ENCODE peak calls at places on chromosomes 7 and 10, in five cellular contexts. F is A549, P is nephron progenitor cell, A is fibroblast of mammary gland, I is left ventricle myocardium inferior. T is an unnamed sample.

GRCh38 chr7:128398016-128398840 is 11.6 kb downstream of the IMPDH1 start:
- DNase-seq in I (peak), P (peak), F (peak), A (peak), T (peak)

GRCh38 chr10:110774069-110775021 is 97.4 kb upstream of the PDCD4 start:
- DNase-seq in P (no peak), A (peak), I (no peak), F (peak), T (peak)

GRCh38 chr10:101063162-101063525 is 1.4 kb downstream of the KAZALD1 start:
- DNase-seq in I (no peak), A (no peak), P (no peak), F (no peak), T (no peak)

GRCh38 chr7:106870983-106871410 is 5.9 kb downstream of the PIK3CG start:
- DNase-seq in A (peak), I (no peak), P (no peak), F (no peak), T (peak)

GRCh38 chr7:41724996-41725395 is 22.1 kb upstream of the INHBA start:
- DNase-seq in I (no peak), F (no peak), P (no peak), A (no peak), T (no peak)

GRCh38 chr10:21989453-21990154 is 13.9 kb downstream of the DNAJC1 start:
- DNase-seq in F (peak), I (peak), P (peak), A (peak), T (peak)

GRCh38 chr10:130340816-130341215 is 204.6 kb downstream of the GLRX3 start:
- DNase-seq in F (no peak), A (no peak), I (no peak), P (no peak), T (no peak)

GRCh38 chr7:34653787-34654186 is 4.2 kb upstream of the NPSR1 start:
- DNase-seq in I (no peak), A (no peak), F (no peak), P (no peak), T (no peak)

GRCh38 chr7:105298439-105298894 is 90.3 kb downstream of the SRPK2 start:
- DNase-seq in P (no peak), A (no peak), I (no peak), F (no peak), T (peak)

GRCh38 chr10:19652750-19653149 is 163.5 kb upstream of the PLXDC2 start:
- DNase-seq in I (no peak), A (peak), P (no peak), F (no peak), T (no peak)

GRCh38 chr10:35353805-35354204 is 17.5 kb downstream of the CCNY start:
- DNase-seq in P (no peak), F (no peak), I (no peak), A (peak), T (peak)

GRCh38 chr7:150380463-150380862 is 1.3 kb downstream of the ZNF775 start:
- DNase-seq in I (no peak), P (no peak), F (no peak), A (no peak), T (peak)

GRCh38 chr7:20458483-20458882 is 127.8 kb downstream of the ITGB8 start:
- DNase-seq in P (no peak), I (no peak), F (no peak), A (no peak), T (no peak)

GRCh38 chr7:73869011-73869785 is 8.2 kb downstream of the TMEM270 start:
- DNase-seq in I (no peak), A (no peak), F (no peak), P (no peak), T (no peak)

GRCh38 chr10:42690449-42691360 is 52.3 kb upstream of the ZNF33B start:
- DNase-seq in I (no peak), F (peak), P (no peak), A (no peak), T (peak)
- TF ChIP-seq CTCF in I (no peak), F (no peak), P (no peak), A (no peak), T (no peak)

GRCh38 chr7:44791278-44792219 is 4.9 kb upstream of the PPIA start:
- DNase-seq in P (no peak), F (no peak), A (peak), I (no peak), T (peak)
- TF ChIP-seq CTCF in P (no peak), F (no peak), A (peak), I (no peak), T (no peak)

GRCh38 chr10:6445671-6446278 is 134.3 kb downstream of the PRKCQ start:
- DNase-seq in F (peak), I (peak), P (peak), A (peak), T (peak)
- TF ChIP-seq CTCF in F (peak), I (peak), P (peak), A (peak), T (peak)

GRCh38 chr7:10821156-10821555 is 152.5 kb upstream of the PHF14 start:
- DNase-seq in P (no peak), I (no peak), F (no peak), A (no peak), T (no peak)

GRCh38 chr7:10824154-10824553 is 149.5 kb upstream of the PHF14 start:
- DNase-seq in I (no peak), A (no peak), P (no peak), F (no peak), T (no peak)
- TF ChIP-seq CTCF in I (no peak), A (no peak), P (no peak), F (no peak), T (no peak)

GRCh38 chr10:14386202-14386593 is 55.5 kb upstream of the FRMD4A start:
- DNase-seq in A (peak), F (peak), P (no peak), I (no peak), T (no peak)

GRCh38 chr10:14383266-14383665 is 52.5 kb upstream of the FRMD4A start:
- DNase-seq in A (no peak), F (no peak), I (no peak), P (no peak), T (no peak)

GRCh38 chr10:14384915-14385314 is 54.2 kb upstream of the FRMD4A start:
- DNase-seq in A (no peak), I (no peak), F (no peak), P (no peak), T (no peak)

GRCh38 chr10:14384096-14384730 is 53.5 kb upstream of the FRMD4A start:
- DNase-seq in F (no peak), I (no peak), P (no peak), A (no peak), T (no peak)

DNA sequence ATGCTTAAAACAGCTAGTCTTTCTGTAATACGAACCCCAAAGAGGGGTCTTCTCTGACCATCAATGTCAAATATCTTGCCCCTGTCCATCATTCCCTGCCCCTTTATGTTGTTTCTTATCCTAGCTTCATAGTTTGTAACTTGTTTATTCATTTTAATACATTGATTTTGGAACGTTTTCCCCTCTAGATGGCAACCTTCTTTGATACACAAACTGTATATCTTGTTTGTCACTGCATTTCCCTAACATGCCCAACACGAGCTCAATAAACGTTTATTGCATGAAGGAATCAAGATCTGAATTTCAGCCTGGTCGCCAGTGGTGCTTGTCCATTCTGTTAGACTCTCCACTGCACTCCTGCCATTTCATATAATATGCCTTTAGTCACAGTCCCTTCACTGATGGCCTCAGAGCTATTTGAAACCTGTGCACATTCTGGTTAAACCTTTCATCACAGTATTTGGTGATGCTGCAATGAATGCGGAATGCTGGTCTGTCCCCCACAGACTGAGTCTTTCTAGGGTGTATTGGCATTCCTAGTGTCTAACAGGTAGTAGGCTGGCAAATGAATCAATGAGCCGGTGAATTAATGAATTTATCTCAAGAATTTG is 55.0 kb upstream of the FRMD4A start:
- DNase-seq in A (peak), I (no peak), P (no peak), F (peak), T (no peak)
- TF ChIP-seq CTCF in A (peak), I (no peak), P (no peak), F (peak), T (no peak)

DNA sequence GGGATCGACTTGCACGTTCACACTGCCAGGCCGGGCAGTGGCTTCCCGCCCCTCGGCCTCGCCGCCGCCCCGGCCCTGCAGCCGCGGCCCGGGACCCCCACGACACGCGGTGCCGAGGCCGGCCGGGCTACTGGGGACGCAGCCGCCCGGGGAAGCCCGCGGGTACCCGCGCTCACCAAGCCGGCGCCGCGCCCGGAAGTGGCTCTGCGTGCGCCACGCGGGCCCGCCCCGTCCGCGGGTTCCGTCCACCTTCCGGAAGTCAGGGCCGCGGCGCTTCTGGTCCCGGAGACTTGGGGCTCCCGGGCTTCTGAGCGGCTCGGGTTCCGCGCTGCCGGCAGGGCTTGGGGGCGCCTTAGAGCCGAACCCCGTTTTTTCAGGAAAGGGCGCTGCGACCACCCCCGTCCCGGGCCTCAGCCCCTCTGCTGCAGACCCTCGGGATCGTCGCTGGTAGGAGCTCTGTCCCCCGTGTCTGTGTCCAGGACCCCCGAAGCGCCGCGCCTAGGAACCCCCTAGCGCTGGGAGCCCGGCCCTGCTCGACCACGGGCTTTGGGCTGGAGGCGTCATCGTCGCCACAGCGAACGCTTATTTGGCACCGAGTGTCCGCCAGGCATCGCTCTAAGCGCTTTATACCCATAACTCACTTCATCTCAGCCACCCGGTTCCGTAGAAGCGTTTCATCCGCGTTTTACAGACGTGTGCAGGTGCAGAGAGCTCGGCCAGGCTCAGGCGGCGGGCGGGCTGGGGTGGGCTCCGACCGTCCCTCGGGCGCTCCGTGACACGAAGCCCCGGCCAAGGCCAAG is at the start of gene PSMG3:
- DNase-seq in A (peak), I (peak), F (peak), P (peak), T (peak)
- TF ChIP-seq CTCF in A (peak), I (peak), F (no peak), P (peak), T (no peak)

GRCh38 chr10:102752934-102753664 is 9.4 kb downstream of the WBP1L start:
- DNase-seq in I (no peak), A (peak), P (no peak), F (peak), T (peak)
- TF ChIP-seq CTCF in I (peak), A (peak), P (peak), F (peak), T (peak)

GRCh38 chr7:116353614-116354013 is 143.3 kb downstream of the TES start:
- DNase-seq in P (no peak), A (no peak), I (peak), F (no peak), T (no peak)
- TF ChIP-seq CTCF in P (no peak), A (no peak), I (no peak), F (no peak), T (no peak)

GRCh38 chr7:152600266-152600665 is 75.7 kb downstream of the XRCC2 start:
- DNase-seq in A (no peak), I (no peak), P (no peak), F (no peak), T (no peak)
- TF ChIP-seq CTCF in A (no peak), I (no peak), P (no peak), F (no peak), T (no peak)

GRCh38 chr7:21986101-21986500 is 40.4 kb upstream of the CDCA7L start:
- DNase-seq in P (peak), A (no peak), I (no peak), F (no peak), T (no peak)

GRCh38 chr7:21984042-21984441 is 38.3 kb upstream of the CDCA7L start:
- DNase-seq in I (no peak), P (no peak), F (no peak), A (no peak), T (no peak)

GRCh38 chr7:21980921-21981320 is 35.2 kb upstream of the CDCA7L start:
- DNase-seq in A (no peak), P (no peak), F (no peak), I (no peak), T (no peak)

DNA sequence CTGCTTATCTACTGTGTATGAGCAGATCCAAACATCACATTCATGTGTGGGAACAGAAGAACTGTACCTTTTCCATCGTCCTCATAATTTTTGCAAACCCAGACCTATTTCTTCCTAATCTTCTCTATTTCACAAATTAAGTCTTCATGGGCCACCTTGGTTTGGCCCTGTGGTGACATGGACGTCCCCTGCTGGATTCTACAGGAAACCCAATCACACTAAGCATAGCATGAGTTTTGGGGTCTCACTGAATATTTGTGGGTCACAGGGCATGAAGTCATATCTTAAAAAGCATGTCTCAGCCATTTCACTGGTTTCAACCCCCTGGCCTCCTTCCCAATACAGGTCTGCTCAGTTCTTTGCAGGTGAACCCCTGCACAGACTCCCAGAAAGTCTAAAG is 35.8 kb upstream of the CDCA7L start:
- DNase-seq in P (no peak), I (no peak), A (no peak), F (no peak), T (no peak)
- TF ChIP-seq CTCF in P (no peak), I (no peak), A (no peak), F (no peak), T (no peak)